ENCODE peak calls at places on chromosome 17, in ten cellular contexts. V, C, F, P, O, W, I, E, U and M are unnamed samples.

GRCh38 chr17:41049110-41049509 is 2.0 kb upstream of the KRTAP2-1 start:
- DNase-seq in O (no peak), P (peak; percentile 95), C (no peak), U (no peak), F (no peak), E (no peak), W (no peak), V (no peak), I (no peak), M (no peak)

GRCh38 chr17:51947160-51947559 is 211.4 kb downstream of the CA10 start:
- DNase-seq in E (no peak), I (no peak), P (no peak), V (no peak), O (no peak), F (peak; percentile 61), U (no peak), C (no peak), W (no peak), M (no peak)

GRCh38 chr17:36592316-36592710 is 634 bp downstream of the DHRS11 start:
- DNase-seq in U (peak; percentile 23), F (no peak), I (no peak), V (peak; percentile 29), O (peak; percentile 67), W (no peak), P (peak; percentile 84), E (peak; percentile 49), C (no peak), M (no peak)

GRCh38 chr17:34622862-34623261 is 43.5 kb downstream of the TMEM132E start:
- DNase-seq in V (no peak), F (no peak), W (no peak), P (peak; percentile 27), I (no peak), O (no peak), E (no peak), C (no peak), U (no peak), M (no peak)

GRCh38 chr17:76452102-76452645 is 778 bp downstream of the UBE2O start:
- DNase-seq in V (peak; percentile 39), F (no peak), O (no peak), W (no peak), P (no peak), C (no peak), E (no peak), I (no peak), U (no peak), M (no peak)

GRCh38 chr17:68698761-68699160 is 97.6 kb upstream of the FAM20A start:
- DNase-seq in O (no peak), W (no peak), E (no peak), F (no peak), V (no peak), C (no peak), P (no peak), U (no peak), I (no peak), M (no peak)

GRCh38 chr17:35728551-35728950 is 2.9 kb upstream of the RASL10B start:
- DNase-seq in P (no peak), O (no peak), V (no peak), C (no peak), E (no peak), I (no peak), U (no peak), W (no peak), F (no peak), M (no peak)

GRCh38 chr17:78281249-78281865 is 49.9 kb downstream of the TMEM235 start:
- DNase-seq in W (peak; percentile 66), E (no peak), C (no peak), O (no peak), I (no peak), P (peak; percentile 13), F (no peak), U (no peak), V (no peak), M (no peak)

GRCh38 chr17:63694974-63695773 is 4.8 kb downstream of the LIMD2 start:
- DNase-seq in P (peak; percentile 58), W (no peak), U (no peak), V (no peak), E (no peak), I (no peak), O (no peak), C (no peak), F (no peak), M (no peak)

GRCh38 chr17:69525920-69526841 is 111.7 kb downstream of the MAP2K6 start:
- DNase-seq in U (peak; percentile 74), V (peak; percentile 53), C (peak; percentile 11), O (peak; percentile 64), E (peak; percentile 45), F (peak; percentile 31), I (no peak), W (no peak), P (peak; percentile 64), M (no peak)

GRCh38 chr17:34302626-34303025 is 16.6 kb upstream of the CCL8 start:
- DNase-seq in C (no peak), V (no peak), P (no peak), E (no peak), O (no peak), I (no peak), F (no peak), U (no peak), W (no peak), M (no peak)

GRCh38 chr17:42118545-42118944 is 2.6 kb downstream of the KAT2A start:
- DNase-seq in V (peak; percentile 54), C (no peak), O (no peak), W (no peak), U (no peak), E (peak; percentile 84), I (no peak), F (no peak), P (peak; percentile 84), M (no peak)

GRCh38 chr17:78745407-78746088 is 36.5 kb downstream of the CYTH1 start:
- DNase-seq in U (peak; percentile 53), P (peak; percentile 50), I (no peak), W (no peak), E (no peak), V (peak; percentile 51), O (no peak), C (no peak), F (no peak), M (no peak)

GRCh38 chr17:66947311-66947710 is 17.2 kb upstream of the CACNG4 start:
- DNase-seq in W (no peak), F (no peak), E (no peak), C (no peak), U (no peak), P (peak; percentile 39), V (no peak), I (no peak), O (no peak), M (peak; percentile 59)

DNA sequence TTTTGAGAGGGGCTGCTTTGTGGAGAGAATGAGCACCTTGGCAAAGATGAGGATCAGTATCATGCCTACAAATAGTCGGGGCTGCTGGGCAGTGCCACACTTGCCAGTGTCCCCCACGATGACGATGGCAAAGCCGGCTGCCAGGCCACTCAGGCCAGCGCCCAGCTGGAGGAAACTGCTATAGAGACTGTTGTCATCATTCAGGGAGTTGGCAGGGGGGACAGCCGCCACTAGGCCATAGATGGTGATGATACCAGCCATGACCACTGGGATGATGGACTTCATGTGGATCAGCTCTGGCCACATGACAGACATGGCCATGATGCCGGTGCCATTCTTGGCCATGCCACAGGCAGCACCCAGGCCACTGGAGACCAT is 23.8 kb downstream of the MINK1 start:
- DNase-seq in F (no peak), E (no peak), I (no peak), W (no peak), V (no peak), C (no peak), U (no peak), P (no peak), O (no peak), M (no peak)
- TF ChIP-seq CTCF in F (no peak), E (no peak), I (no peak), W (no peak), V (no peak), C (no peak), U (no peak), P (no peak), O (no peak), M (no peak)

DNA sequence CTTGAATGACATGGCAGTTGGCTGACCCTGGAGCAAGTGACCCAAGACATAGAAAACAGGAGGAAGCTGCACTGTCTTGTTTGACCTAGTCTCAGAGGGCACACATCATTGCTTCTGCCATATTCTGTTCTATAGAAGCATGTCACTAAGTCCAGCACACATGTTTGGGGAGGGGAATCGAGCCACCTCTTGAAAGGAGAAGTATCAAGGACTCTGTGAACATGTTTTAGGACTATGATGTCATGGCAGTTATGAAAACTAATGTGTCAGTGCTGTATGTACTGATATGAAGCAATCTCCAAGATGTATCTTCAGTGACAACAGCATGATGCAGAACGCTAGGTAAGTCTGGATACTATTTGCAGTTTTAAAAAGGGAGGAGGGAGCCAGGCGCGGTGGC is 21.9 kb upstream of the RHBDL3 start:
- DNase-seq in V (no peak), P (no peak), F (no peak), W (no peak), E (no peak), U (no peak), C (no peak), I (no peak), O (no peak), M (no peak)
- TF ChIP-seq CTCF in V (no peak), P (no peak), F (no peak), W (no peak), E (no peak), U (no peak), C (no peak), I (no peak), O (no peak), M (no peak)

GRCh38 chr17:56499799-56500388 is 93.6 kb upstream of the NOG start:
- DNase-seq in O (no peak), C (no peak), P (no peak), I (no peak), V (no peak), W (no peak), U (peak; percentile 56), F (no peak), E (no peak), M (no peak)
- TF ChIP-seq CTCF in O (no peak), C (peak; percentile 55), P (peak; percentile 56), I (peak; percentile 23), V (peak; percentile 10), W (no peak), U (peak; percentile 23), F (no peak), E (peak; percentile 73), M (peak; percentile 74)

DNA sequence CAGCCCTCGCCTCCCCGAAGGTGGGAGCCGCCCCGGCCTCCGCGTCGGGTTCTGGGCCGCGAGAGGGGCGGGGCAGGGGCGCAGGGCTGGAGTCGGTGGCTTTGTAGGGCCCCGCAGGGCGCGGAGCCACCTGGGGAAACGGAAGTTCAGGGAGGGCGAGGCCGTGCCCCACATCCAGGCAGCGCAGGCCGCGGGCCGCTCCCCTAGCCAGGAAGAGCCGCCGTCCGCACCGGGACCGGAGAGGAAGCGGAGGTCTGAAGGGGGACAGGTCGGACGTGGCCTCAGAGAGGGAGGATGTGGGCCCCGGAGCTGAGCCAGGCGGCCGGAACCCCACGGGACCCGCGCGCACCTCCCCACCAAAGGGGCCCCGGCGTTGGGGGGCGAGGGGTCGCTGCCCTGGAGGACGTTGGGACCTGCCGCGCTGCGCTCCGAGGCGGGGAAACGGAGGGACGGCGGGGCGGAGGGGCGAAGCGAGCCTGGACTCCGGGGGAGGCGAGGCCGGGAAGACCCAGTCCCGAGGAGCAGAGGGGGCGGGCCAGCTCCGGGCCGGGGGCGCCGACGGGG is 482 bp upstream of the SLC16A3 start:
- DNase-seq in O (peak; percentile 80), C (no peak), E (no peak), P (peak; percentile 82), I (no peak), V (no peak), U (no peak), F (no peak), W (peak; percentile 80), M (no peak)
- TF ChIP-seq CTCF in O (no peak), C (no peak), E (no peak), P (no peak), I (no peak), V (no peak), U (no peak), F (no peak), W (no peak), M (no peak)